ENCODE peak calls at places on chromosomes 6 and 20, in nine cellular contexts. J, R, H, O, C, T, M, P and U are unnamed samples. For H3K9me3, the result is how much of the 10 kb centered on the place peaks cover.

GRCh38 chr6:12208190-12208589 is 82.0 kb upstream of the EDN1 start:
- DNase-seq in J (no peak), R (peak), H (no peak), O (peak), C (peak), T (no peak), M (peak), P (no peak), U (no peak)

GRCh38 chr20:52083627-52084232 is 107.8 kb downstream of the ZFP64 start:
- DNase-seq in J (no peak), R (peak), H (no peak), O (peak), C (no peak), T (peak), M (peak), P (peak), U (no peak)

GRCh38 chr6:73134588-73134987 is 90.7 kb downstream of the KHDC1L start:
- DNase-seq in J (peak), R (no peak), H (peak), O (peak), C (no peak), T (no peak), M (no peak), P (no peak), U (no peak)

GRCh38 chr6:2063547-2063946 is 181.9 kb downstream of the GMDS start:
- DNase-seq in J (no peak), R (no peak), H (no peak), O (no peak), C (no peak), T (no peak), M (no peak), P (no peak), U (no peak)

GRCh38 chr6:125357515-125358256 is 55.9 kb upstream of the HDDC2 start:
- DNase-seq in J (no peak), R (no peak), H (no peak), O (no peak), C (peak), T (no peak), M (peak), P (no peak), U (no peak)

GRCh38 chr6:168035661-168036616 is 38.5 kb downstream of the KIF25 start:
- DNase-seq in J (no peak), R (peak), H (no peak), O (peak), C (no peak), T (no peak), M (no peak), P (no peak), U (no peak)

GRCh38 chr20:47318596-47319516 is 37.6 kb downstream of the ZMYND8 start:
- DNase-seq in J (peak), R (peak), H (peak), O (peak), C (peak), T (no peak), M (peak), P (peak), U (peak)

GRCh38 chr6:50211582-50211981 is 161.9 kb upstream of the DEFB112 start:
- DNase-seq in J (no peak), R (no peak), H (no peak), O (no peak), C (no peak), T (no peak), M (no peak), P (no peak), U (no peak)

GRCh38 chr20:19692685-19693119 is 65.4 kb upstream of the RIN2 start:
- DNase-seq in J (peak), R (peak), H (peak), O (peak), C (peak), T (no peak), M (peak), P (peak), U (no peak)

GRCh38 chr6:85537055-85537494 is 56.6 kb downstream of the SNX14 start:
- DNase-seq in J (no peak), R (no peak), H (no peak), O (peak), C (no peak), T (no peak), M (no peak), P (no peak), U (no peak)

GRCh38 chr20:51121901-51122412 is 99.0 kb upstream of the KCNG1 start:
- DNase-seq in J (no peak), R (peak), H (no peak), O (peak), C (no peak), T (no peak), M (no peak), P (peak), U (peak)

GRCh38 chr20:49273696-49274277 is 4.1 kb downstream of the ZNFX1 start:
- DNase-seq in J (no peak), R (no peak), H (no peak), O (no peak), C (no peak), T (no peak), M (no peak), P (no peak), U (no peak)

GRCh38 chr20:64101731-64102621 is 5.4 kb downstream of the NPBWR2 start:
- DNase-seq in J (peak), R (no peak), H (peak), O (no peak), C (peak), T (no peak), M (peak), P (peak), U (no peak)

GRCh38 chr6:34518669-34519365 is 37.3 kb downstream of the SPDEF start:
- DNase-seq in J (peak), R (no peak), H (peak), O (no peak), C (no peak), T (no peak), M (no peak), P (no peak), U (no peak)

GRCh38 chr20:46811328-46812084 is 83.1 kb upstream of the EYA2 start:
- DNase-seq in J (no peak), R (no peak), H (no peak), O (no peak), C (no peak), T (no peak), M (no peak), P (no peak), U (no peak)

GRCh38 chr20:26276811-26277210 is 580.2 kb upstream of the ZNF337 start:
- DNase-seq in J (no peak), R (peak), H (peak), O (no peak), C (no peak), T (no peak), M (no peak), P (no peak), U (no peak)

GRCh38 chr20:3865887-3866407 is 19.3 kb downstream of the MAVS start:
- DNase-seq in J (no peak), R (no peak), H (no peak), O (no peak), C (no peak), T (no peak), M (no peak), P (no peak), U (no peak)

GRCh38 chr6:102848796-102849195 is 1455.3 kb downstream of the GRIK2 start:
- DNase-seq in J (no peak), R (no peak), H (no peak), O (no peak), C (no peak), T (no peak), M (no peak), P (no peak), U (no peak)

GRCh38 chr6:21587925-21588811 is 5.4 kb upstream of the SOX4 start:
- DNase-seq in J (peak), R (peak), H (peak), O (peak), C (peak), T (no peak), M (peak), P (peak), U (no peak)

GRCh38 chr6:152863618-152864326 is 113.2 kb downstream of the VIP start:
- DNase-seq in J (no peak), R (peak), H (no peak), O (peak), C (peak), T (peak), M (peak), P (peak), U (peak)

GRCh38 chr20:635609-636338 is 17.2 kb downstream of the SRXN1 start:
- DNase-seq in J (no peak), R (peak), H (no peak), O (no peak), C (no peak), T (no peak), M (no peak), P (no peak), U (no peak)

GRCh38 chr6:160141001-160141726 is 19.5 kb downstream of the SLC22A1 start:
- DNase-seq in J (no peak), R (no peak), H (no peak), O (peak), C (no peak), T (peak), M (no peak), P (peak), U (no peak)

GRCh38 chr6:64084201-64084663 is 448.6 kb downstream of the PHF3 start:
- DNase-seq in J (no peak), R (no peak), H (no peak), O (no peak), C (no peak), T (no peak), M (no peak), P (no peak), U (no peak)

GRCh38 chr20:23225407-23226060 is 125.1 kb upstream of the NXT1 start:
- DNase-seq in J (peak), R (peak), H (no peak), O (peak), C (peak), T (peak), M (peak), P (no peak), U (no peak)

GRCh38 chr6:11064836-11065235 is 20.7 kb upstream of the ELOVL2 start:
- DNase-seq in J (no peak), R (no peak), H (no peak), O (no peak), C (no peak), T (no peak), M (no peak), P (no peak), U (no peak)

GRCh38 chr6:4687989-4688947 is 87.9 kb upstream of the CDYL start:
- DNase-seq in J (no peak), R (peak), H (no peak), O (peak), C (no peak), T (peak), M (no peak), P (no peak), U (peak)

GRCh38 chr20:57396212-57396611 is 5.0 kb downstream of the RBM38 start:
- DNase-seq in J (peak), R (no peak), H (peak), O (no peak), C (peak), T (no peak), M (no peak), P (no peak), U (no peak)
- H3K4me3 ChIP-seq in J (peak), R (no peak), H (no peak), O (no peak), C (no peak), T (no peak), M (no peak), P (no peak), U (no peak)

GRCh38 chr20:60031107-60031506 is 72.9 kb downstream of the CDH26 start:
- DNase-seq in J (no peak), R (no peak), H (no peak), O (no peak), C (no peak), T (no peak), M (no peak), P (no peak), U (no peak)
- H3K9me3 ChIP-seq in J (under half), R (under half), H (under half), O (under half), C (under half), T (under half), M (under half), P (under half), U (under half)

DNA sequence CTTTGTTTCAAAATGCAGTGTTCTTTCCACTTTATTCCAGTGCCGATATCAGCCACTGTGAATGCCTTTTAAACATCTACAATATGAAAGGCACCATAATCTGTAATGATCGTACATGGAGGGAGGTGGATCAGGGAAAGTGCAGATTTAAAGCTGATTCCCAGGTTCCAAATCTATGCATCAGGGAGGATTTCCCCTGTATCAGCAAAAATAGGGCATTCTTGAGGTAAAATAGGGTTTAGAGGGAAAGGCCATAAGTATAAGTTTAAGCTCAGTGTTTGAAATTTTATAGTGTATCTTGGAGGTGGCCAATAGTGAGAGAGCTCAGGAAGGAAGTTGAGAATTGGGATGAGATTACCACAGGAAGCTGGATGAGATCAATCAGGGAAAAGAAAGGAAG is 289.7 kb upstream of the ID4 start:
- DNase-seq in J (no peak), R (no peak), H (no peak), O (no peak), C (no peak), T (no peak), M (no peak), P (no peak), U (no peak)
- H3K4me3 ChIP-seq in J (no peak), R (no peak), H (no peak), O (no peak), C (no peak), T (no peak), M (no peak), P (no peak), U (no peak)

DNA sequence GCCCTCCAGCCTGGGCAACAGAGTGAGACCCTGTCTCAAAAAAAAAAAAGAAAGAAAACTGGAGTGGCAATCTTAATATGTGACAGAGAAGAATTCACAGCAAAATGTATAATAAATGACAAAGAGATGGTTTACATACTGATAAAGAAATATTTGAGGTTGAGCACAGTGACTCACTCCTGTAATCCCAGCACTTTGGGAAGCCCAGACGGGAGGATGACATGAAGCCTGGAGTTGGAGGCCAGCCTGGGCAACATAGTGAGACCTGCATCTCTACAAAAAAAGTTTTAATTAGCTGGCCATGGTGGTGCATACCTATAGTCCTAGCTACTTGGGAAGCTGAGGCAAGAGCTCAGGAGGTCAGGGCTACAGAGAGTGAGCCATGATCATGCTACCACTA is 12.4 kb upstream of the DEFB118 start:
- DNase-seq in J (no peak), R (no peak), H (no peak), O (no peak), C (no peak), T (no peak), M (no peak), P (no peak), U (no peak)
- H3K9me3 ChIP-seq in J (under half), R (under half), H (under half), O (under half), C (under half), T (under half), M (under half), P (under half), U (under half)